ENCODE peak calls at places on chromosome 12, in five cellular contexts. X, R, L, C and B are unnamed samples.

GRCh38 chr12:96195845-96196451 is 1.8 kb downstream of the ELK3 start:
- DNase-seq in X (no peak), R (no peak), L (peak), C (peak), B (no peak)

GRCh38 chr12:125166046-125166445 is 100.8 kb downstream of the AACS start:
- DNase-seq in X (no peak), R (no peak), L (no peak), C (no peak), B (no peak)

GRCh38 chr12:42309996-42310395 is 15.9 kb downstream of the ZCRB1 start:
- DNase-seq in X (no peak), R (no peak), L (no peak), C (no peak), B (no peak)

GRCh38 chr12:124737040-124737419 is 126.6 kb downstream of the SCARB1 start:
- DNase-seq in X (no peak), R (no peak), L (no peak), C (no peak), B (no peak)

GRCh38 chr12:13594731-13595514 is 386.5 kb downstream of the GRIN2B start:
- DNase-seq in X (no peak), R (no peak), L (no peak), C (no peak), B (no peak)

GRCh38 chr12:4107436-4107878 is 166.1 kb upstream of the CCND2 start:
- DNase-seq in X (no peak), R (no peak), L (peak), C (no peak), B (no peak)

GRCh38 chr12:16564675-16565074 is 41.3 kb downstream of the LMO3 start:
- DNase-seq in X (no peak), R (no peak), L (no peak), C (no peak), B (no peak)

GRCh38 chr12:66767454-66768002 is 88.7 kb upstream of the GRIP1 start:
- DNase-seq in X (no peak), R (no peak), L (no peak), C (no peak), B (no peak)

GRCh38 chr12:54350743-54351142 is 13.5 kb downstream of the GPR84 start:
- DNase-seq in X (no peak), R (no peak), L (no peak), C (no peak), B (no peak)

GRCh38 chr12:98453070-98453469 is 62.3 kb upstream of the TMPO start:
- DNase-seq in X (no peak), R (no peak), L (no peak), C (no peak), B (no peak)

GRCh38 chr12:75842119-75842518 is 189.5 kb downstream of the PHLDA1 start:
- DNase-seq in X (no peak), R (no peak), L (no peak), C (no peak), B (no peak)

GRCh38 chr12:122306407-122306806 is 40.1 kb upstream of the VPS33A start:
- DNase-seq in X (no peak), R (no peak), L (no peak), C (no peak), B (no peak)
- TF ChIP-seq CTCF in X (no peak), R (no peak), L (no peak), C (no peak), B (no peak)

GRCh38 chr12:28035483-28035882 is 63.0 kb upstream of the PTHLH start:
- DNase-seq in X (no peak), R (no peak), L (peak), C (no peak), B (no peak)
- TF ChIP-seq CTCF in X (no peak), R (no peak), L (no peak), C (no peak), B (no peak)

DNA sequence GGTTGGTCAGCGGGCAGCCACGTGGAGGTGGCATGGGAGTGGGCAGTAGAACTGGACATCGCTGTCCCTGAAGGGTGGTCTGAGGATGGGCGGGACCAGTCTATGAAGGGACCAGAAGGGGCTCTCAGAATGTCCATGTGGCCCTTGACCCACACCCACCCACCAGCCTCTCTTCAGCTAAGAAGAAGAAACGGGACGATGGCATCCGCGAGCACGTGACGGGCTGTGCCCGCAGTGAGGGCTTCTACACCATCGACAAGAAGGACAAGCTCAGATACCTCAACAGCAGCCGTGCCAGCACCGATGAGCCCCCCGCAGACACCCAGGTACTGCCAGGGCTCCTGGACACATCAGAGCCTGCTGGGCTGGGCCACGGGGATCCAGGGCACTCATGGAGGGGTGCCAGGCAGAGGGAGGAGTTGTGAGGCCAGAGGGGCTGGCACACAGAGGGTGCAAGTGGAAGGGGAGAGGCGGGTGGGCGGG is 21.3 kb downstream of the SETD1B start:
- DNase-seq in X (no peak), R (no peak), L (no peak), C (no peak), B (no peak)
- TF ChIP-seq CTCF in X (no peak), R (no peak), L (no peak), C (no peak), B (no peak)

GRCh38 chr12:23361971-23362370 is 587.5 kb downstream of the SOX5 start:
- DNase-seq in X (no peak), R (no peak), L (no peak), C (no peak), B (no peak)
- TF ChIP-seq CTCF in X (no peak), R (no peak), L (no peak), C (no peak), B (no peak)

DNA sequence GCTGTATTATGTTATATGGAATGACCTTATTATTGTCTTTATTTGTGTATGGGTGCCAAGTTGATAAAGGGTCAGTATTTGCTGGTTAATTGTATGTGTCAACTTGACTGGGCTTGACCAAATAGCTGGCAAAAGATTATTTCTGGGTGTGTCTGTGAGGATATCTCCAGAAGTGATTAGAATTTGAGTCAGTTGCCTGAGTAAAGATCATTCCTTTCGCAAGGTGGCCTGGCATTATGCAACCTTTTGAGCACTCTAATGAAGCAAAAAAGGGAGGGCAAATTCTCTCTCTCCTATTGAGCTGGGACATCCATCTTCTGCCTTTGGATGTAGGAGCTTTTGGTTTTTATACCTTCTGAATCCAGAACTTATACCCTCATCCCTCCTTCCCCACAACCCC is 82.3 kb downstream of the ATXN7L3B start:
- DNase-seq in X (no peak), R (no peak), L (no peak), C (no peak), B (no peak)
- TF ChIP-seq CTCF in X (no peak), R (no peak), L (no peak), C (no peak), B (no peak)

DNA sequence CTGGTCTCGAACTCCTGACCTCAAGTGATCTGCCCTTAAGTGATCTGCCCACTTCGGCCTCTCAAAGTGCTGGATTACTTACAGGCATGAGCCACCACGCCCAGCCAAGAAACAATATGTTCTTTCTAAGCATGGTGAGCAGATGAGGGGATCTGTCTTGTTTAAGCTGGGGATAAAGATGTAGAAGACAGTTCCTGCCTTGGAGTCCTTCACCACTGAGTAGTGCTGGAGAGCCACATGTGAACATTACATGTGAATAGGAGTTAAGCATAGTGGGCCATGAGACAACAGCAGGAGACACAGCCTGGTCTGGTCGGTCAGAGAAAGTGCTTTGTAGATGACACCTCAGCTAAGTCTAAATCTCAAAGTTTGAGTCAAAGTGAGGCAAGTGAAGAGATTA is 26.0 kb downstream of the TMBIM6 start:
- DNase-seq in X (no peak), R (no peak), L (no peak), C (no peak), B (no peak)
- TF ChIP-seq CTCF in X (no peak), R (no peak), L (no peak), C (no peak), B (no peak)

DNA sequence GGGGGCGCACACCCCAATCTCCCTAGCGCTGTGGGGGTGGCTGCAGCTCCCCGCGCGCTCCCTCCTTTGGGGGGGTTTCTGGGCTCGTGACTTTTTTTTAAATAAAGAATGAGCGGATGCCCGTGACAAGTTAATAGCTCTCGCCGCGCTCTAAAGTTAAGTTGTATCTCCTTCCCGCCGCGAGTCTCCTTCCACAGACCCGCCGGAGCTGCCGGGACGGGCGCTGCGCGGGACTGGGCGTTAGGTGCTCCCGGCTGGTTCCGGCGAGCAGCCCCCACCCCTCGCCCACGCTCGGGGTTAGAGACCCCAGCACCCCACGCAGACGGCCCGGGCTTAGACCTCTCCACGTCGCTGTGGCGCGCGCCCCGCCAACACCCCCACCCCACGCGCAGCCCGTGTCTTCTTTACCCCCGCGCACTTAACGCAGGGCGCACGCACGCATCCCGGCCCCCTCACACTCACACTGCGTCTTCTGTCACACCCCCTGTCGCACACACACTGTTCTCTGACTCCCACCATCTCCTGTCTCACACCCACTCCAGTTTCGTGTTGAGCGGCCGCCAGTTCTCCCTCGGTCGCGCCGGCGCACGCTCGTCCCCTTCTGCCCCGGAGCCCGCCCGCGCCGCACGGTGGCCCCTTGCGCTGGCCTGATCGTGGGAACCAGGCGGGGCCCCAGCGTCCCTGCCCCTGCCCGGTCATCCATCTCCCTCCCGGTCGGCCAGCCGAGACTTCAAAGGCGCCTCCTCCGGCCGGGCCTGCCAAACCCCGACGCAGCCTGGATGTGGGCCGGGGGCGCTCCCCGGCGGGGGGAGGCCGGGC is 82.4 kb upstream of the HMGA2 start:
- DNase-seq in X (no peak), R (no peak), L (peak), C (no peak), B (no peak)
- TF ChIP-seq CTCF in X (no peak), R (no peak), L (no peak), C (no peak), B (no peak)